ENCODE peak calls at places on chromosomes 1 and 21, in seven cellular contexts. P, O, H, Q, M, D and Y are unnamed samples.

GRCh38 chr1:2949966-2950925 is 71.0 kb upstream of the ACTRT2 start:
- DNase-seq in P (no peak), O (no peak), H (no peak), Q (no peak), M (no peak), D (no peak), Y (no peak)

GRCh38 chr1:228376651-228377631 is 29.7 kb downstream of the TRIM11 start:
- DNase-seq in P (no peak), O (no peak), H (no peak), Q (no peak), M (no peak), D (no peak), Y (no peak)

GRCh38 chr1:179166663-179167417 is 62.6 kb downstream of the ABL2 start:
- DNase-seq in P (no peak), O (no peak), H (no peak), Q (no peak), M (no peak), D (no peak), Y (no peak)

GRCh38 chr1:53554592-53555305 is 95.5 kb downstream of the DMRTB1 start:
- DNase-seq in P (no peak), O (no peak), H (no peak), Q (no peak), M (no peak), D (no peak), Y (no peak)

GRCh38 chr1:69888657-69889056 is 316.7 kb downstream of the LRRC40 start:
- DNase-seq in P (no peak), O (no peak), H (no peak), Q (no peak), M (no peak), D (no peak), Y (no peak)

GRCh38 chr1:87473203-87473661 is 144.6 kb downstream of the LMO4 start:
- DNase-seq in P (no peak), O (no peak), H (no peak), Q (peak; percentile 25), M (no peak), D (peak; percentile 17), Y (no peak)

GRCh38 chr1:43069481-43070050 is 102.5 kb downstream of the EBNA1BP2 start:
- DNase-seq in P (no peak), O (no peak), H (no peak), Q (no peak), M (no peak), D (no peak), Y (no peak)

GRCh38 chr1:99680258-99680657 is 34.3 kb downstream of the PALMD start:
- DNase-seq in P (no peak), O (no peak), H (no peak), Q (peak; percentile 69), M (no peak), D (no peak), Y (no peak)

GRCh38 chr1:236692128-236692527 is 5.8 kb downstream of the ACTN2 start:
- DNase-seq in P (no peak), O (no peak), H (no peak), Q (no peak), M (no peak), D (no peak), Y (no peak)

GRCh38 chr1:228150458-228151169 is 884 bp downstream of the GJC2 start:
- DNase-seq in P (no peak), O (no peak), H (peak; percentile 44), Q (no peak), M (no peak), D (no peak), Y (no peak)

GRCh38 chr1:91021686-91022517 is at the start of gene ZNF644:
- DNase-seq in P (peak; percentile 62), O (peak; percentile 83), H (peak; percentile 92), Q (peak; percentile 89), M (peak; percentile 87), D (peak; percentile 93), Y (peak; percentile 94)

GRCh38 chr1:99643021-99643779 is 2.7 kb upstream of the PALMD start:
- DNase-seq in P (no peak), O (no peak), H (no peak), Q (peak; percentile 61), M (no peak), D (no peak), Y (no peak)

GRCh38 chr1:82517586-82517985 is 716.9 kb downstream of the ADGRL2 start:
- DNase-seq in P (no peak), O (no peak), H (peak; percentile 13), Q (no peak), M (no peak), D (no peak), Y (no peak)

GRCh38 chr21:39713905-39714304 is 31.1 kb upstream of the IGSF5 start:
- DNase-seq in P (no peak), O (no peak), H (no peak), Q (no peak), M (no peak), D (no peak), Y (no peak)

GRCh38 chr1:115400426-115400825 is 62.4 kb upstream of the NGF start:
- DNase-seq in P (no peak), O (no peak), H (no peak), Q (peak; percentile 82), M (no peak), D (no peak), Y (no peak)

GRCh38 chr1:117606608-117607261 is 887 bp downstream of the TENT5C start:
- DNase-seq in P (no peak), O (no peak), H (peak; percentile 59), Q (peak; percentile 50), M (peak; percentile 38), D (peak; percentile 9), Y (peak; percentile 23)

GRCh38 chr1:31577515-31578191 is 1.3 kb downstream of the TINAGL1 start:
- DNase-seq in P (no peak), O (no peak), H (no peak), Q (peak; percentile 62), M (no peak), D (peak; percentile 37), Y (no peak)

GRCh38 chr1:156495401-156496140 is 5.0 kb downstream of the MEF2D start:
- DNase-seq in P (no peak), O (no peak), H (no peak), Q (no peak), M (no peak), D (no peak), Y (no peak)

GRCh38 chr1:20625176-20626097 is 7.8 kb upstream of the PINK1 start:
- DNase-seq in P (no peak), O (no peak), H (no peak), Q (no peak), M (no peak), D (no peak), Y (no peak)

GRCh38 chr21:34037446-34037845 is 35.9 kb upstream of the MRPS6 start:
- DNase-seq in P (no peak), O (no peak), H (no peak), Q (peak; percentile 90), M (no peak), D (no peak), Y (no peak)

GRCh38 chr1:223772771-223773160 is 60.4 kb downstream of the CAPN2 start:
- DNase-seq in P (no peak), O (no peak), H (no peak), Q (no peak), M (no peak), D (no peak), Y (peak; percentile 10)

GRCh38 chr1:211517006-211517405 is 25.0 kb upstream of the RD3 start:
- DNase-seq in P (no peak), O (no peak), H (no peak), Q (peak; percentile 58), M (no peak), D (peak; percentile 79), Y (peak; percentile 28)

GRCh38 chr1:85313888-85314696 is 37.7 kb upstream of the BCL10 start:
- DNase-seq in P (no peak), O (no peak), H (no peak), Q (peak; percentile 89), M (no peak), D (no peak), Y (no peak)

GRCh38 chr21:34311561-34312330 is 52.1 kb upstream of the KCNE2 start:
- DNase-seq in P (no peak), O (no peak), H (no peak), Q (peak; percentile 7), M (no peak), D (no peak), Y (no peak)

GRCh38 chr1:93605812-93606512 is 75.7 kb downstream of the BCAR3 start:
- DNase-seq in P (no peak), O (no peak), H (no peak), Q (peak; percentile 93), M (no peak), D (no peak), Y (no peak)

GRCh38 chr1:24898909-24899439 is 31.1 kb downstream of the RUNX3 start:
- DNase-seq in P (no peak), O (no peak), H (no peak), Q (no peak), M (no peak), D (no peak), Y (no peak)

GRCh38 chr1:21837476-21837875 is 25.4 kb downstream of the LDLRAD2 start:
- DNase-seq in P (no peak), O (no peak), H (no peak), Q (no peak), M (no peak), D (no peak), Y (no peak)

GRCh38 chr1:182217967-182218366 is 156.5 kb upstream of the ZNF648 start:
- DNase-seq in P (no peak), O (peak; percentile 22), H (no peak), Q (peak; percentile 93), M (no peak), D (peak; percentile 13), Y (no peak)